ENCODE peak calls at places on chromosomes 4 and X, in four cellular contexts. Y is cardiac muscle cell; L is G401; Z is activated CD8-positive, alpha-beta memory T cell treated with anti-CD3 and anti-CD28 coated beads for 1 hour. M is an unnamed sample.

GRCh38 chrX:41666251-41666650 is 22.5 kb upstream of the GPR34 start:
- DNase-seq in Z (no peak), Y (no peak), L (no peak), M (peak)

GRCh38 chr4:20086768-20087167 is 164.9 kb upstream of the SLIT2 start:
- DNase-seq in Z (no peak), L (no peak), Y (no peak), M (peak)

GRCh38 chrX:54482839-54483593 is 13.0 kb downstream of the FGD1 start:
- DNase-seq in Y (no peak), Z (no peak), L (peak), M (peak)

GRCh38 chr4:123555500-123556273 is 159.1 kb downstream of the SPRY1 start:
- DNase-seq in Y (peak), Z (no peak), L (peak), M (peak)

GRCh38 chr4:71752383-71753042 is 31.4 kb downstream of the GC start:
- DNase-seq in Z (no peak), L (no peak), Y (no peak), M (no peak)

GRCh38 chrX:26581086-26581485 is 365.1 kb downstream of the MAGEB5 start:
- DNase-seq in Z (no peak), L (no peak), Y (no peak), M (no peak)

GRCh38 chr4:187179086-187180070 is 455.7 kb upstream of the FAT1 start:
- DNase-seq in Y (peak), Z (no peak), L (peak), M (peak)

GRCh38 chr4:128525387-128525786 is 237.8 kb upstream of the PGRMC2 start:
- DNase-seq in L (no peak), Z (no peak), Y (no peak), M (peak)

GRCh38 chr4:169902658-169903345 is 123.4 kb downstream of the MFAP3L start:
- DNase-seq in L (peak), Y (no peak), Z (no peak), M (no peak)

GRCh38 chr4:59044316-59044715 is 1934.1 kb upstream of the IGFBP7 start:
- DNase-seq in Z (no peak), L (peak), Y (peak), M (no peak)

GRCh38 chr4:123104275-123104674 is 181.9 kb upstream of the NUDT6 start:
- DNase-seq in L (no peak), Y (no peak), Z (no peak), M (peak)

GRCh38 chrX:20393944-20394343 is 127.2 kb upstream of the RPS6KA3 start:
- DNase-seq in Y (no peak), Z (no peak), L (no peak), M (no peak)

GRCh38 chr4:143329985-143330384 is 6.7 kb upstream of the GAB1 start:
- DNase-seq in L (no peak), Z (no peak), Y (no peak), M (no peak)

GRCh38 chrX:69107231-69107739 is 58.0 kb downstream of the PJA1 start:
- DNase-seq in Y (peak), Z (no peak), L (no peak), M (no peak)

M was measured in foreskin fibroblast.